ENCODE peak calls at places on chromosomes 5 and 9, in six cellular contexts. M, S, D, P, Q and R are unnamed samples.

GRCh38 chr5:16992006-16992405 is 55.9 kb upstream of the MYO10 start:
- DNase-seq in D (no peak), M (no peak), S (no peak), Q (peak; percentile 92), P (peak; percentile 70), R (no peak)

GRCh38 chr5:53253421-53253871 is 143.9 kb upstream of the MOCS2 start:
- DNase-seq in Q (peak; percentile 95), P (peak; percentile 65), M (no peak), D (no peak), S (no peak), R (no peak)

GRCh38 chr5:10626473-10627013 is 62.7 kb downstream of the ANKRD33B start:
- DNase-seq in D (peak; percentile 80), Q (no peak), P (no peak), M (no peak), S (no peak), R (peak; percentile 51)

GRCh38 chr5:157342822-157343402 is 77.0 kb downstream of the CYFIP2 start:
- DNase-seq in Q (no peak), D (peak; percentile 55), M (peak; percentile 66), S (peak; percentile 67), P (peak; percentile 37), R (no peak)

GRCh38 chr9:94865599-94866456 is 139.3 kb downstream of the AOPEP start:
- DNase-seq in P (no peak), Q (peak; percentile 84), M (no peak), S (peak; percentile 63), D (peak; percentile 72), R (no peak)

GRCh38 chr5:161391724-161392123 is 154.8 kb downstream of the GABRB2 start:
- DNase-seq in M (no peak), D (no peak), P (no peak), Q (no peak), S (no peak), R (no peak)

GRCh38 chr9:2469681-2470141 is 151.9 kb upstream of the VLDLR start:
- DNase-seq in Q (peak; percentile 20), D (no peak), S (peak; percentile 32), P (peak; percentile 25), M (peak; percentile 39), R (no peak)

GRCh38 chr5:80151890-80152289 is 104.0 kb downstream of the SERINC5 start:
- DNase-seq in S (no peak), P (no peak), M (no peak), Q (no peak), D (no peak), R (no peak)

GRCh38 chr5:69512740-69513260 is 20.2 kb downstream of the OCLN start:
- DNase-seq in D (no peak), S (no peak), Q (peak; percentile 90), P (peak; percentile 78), M (no peak), R (no peak)

GRCh38 chr5:121870489-121870888 is 18.8 kb downstream of the FTMT start:
- DNase-seq in D (no peak), S (no peak), P (peak; percentile 16), Q (peak; percentile 7), M (no peak), R (no peak)

GRCh38 chr9:74824654-74825053 is 63.1 kb downstream of the TRPM6 start:
- DNase-seq in S (no peak), M (no peak), D (no peak), Q (peak; percentile 5), P (peak; percentile 69), R (no peak)

GRCh38 chr5:74816875-74817274 is 49.3 kb downstream of the FAM169A start:
- DNase-seq in Q (no peak), S (no peak), M (no peak), D (no peak), P (no peak), R (no peak)

GRCh38 chr9:90821697-90822096 is 20.1 kb downstream of the SYK start:
- DNase-seq in Q (no peak), D (no peak), S (no peak), M (no peak), P (peak; percentile 64), R (no peak)

GRCh38 chr9:129806126-129806525 is 3.1 kb downstream of the TOR1B start:
- DNase-seq in Q (no peak), P (no peak), D (no peak), S (no peak), M (no peak), R (no peak)

GRCh38 chr5:90479611-90480385 is 5.1 kb downstream of the POLR3G start:
- DNase-seq in Q (peak; percentile 55), P (peak; percentile 40), D (no peak), M (no peak), S (no peak), R (no peak)

DNA sequence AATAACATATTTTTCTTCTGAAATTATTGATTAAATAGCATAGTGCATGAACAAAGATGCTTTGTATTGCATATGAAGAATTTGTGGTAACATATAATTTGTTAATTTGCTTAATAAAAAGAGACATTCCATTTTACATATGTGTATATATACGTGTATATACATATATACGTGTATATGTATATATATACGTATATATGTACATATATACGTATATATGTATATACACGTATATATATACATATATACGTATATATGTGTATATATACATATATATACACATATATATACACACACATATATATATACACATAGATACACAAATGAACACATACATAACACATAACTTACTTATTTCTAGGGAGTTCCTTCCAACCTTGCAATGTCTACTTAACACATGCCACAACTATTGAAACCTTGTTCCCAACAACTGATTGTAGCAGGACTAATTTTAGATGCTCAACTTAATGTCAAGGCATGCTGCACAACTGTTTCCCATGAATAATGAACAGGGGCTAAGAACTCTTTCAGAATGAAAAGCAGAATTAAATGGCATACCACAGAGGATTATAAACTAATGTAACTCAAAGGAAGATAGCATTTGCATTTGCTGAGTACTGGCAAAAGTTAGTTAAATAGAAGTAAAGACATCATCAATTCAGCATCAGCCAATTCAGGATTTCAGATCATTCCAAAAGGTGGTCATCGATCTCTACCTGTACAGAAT is 17.4 kb downstream of the KIF24 start:
- DNase-seq in P (no peak), D (no peak), M (no peak), Q (no peak), S (no peak), R (no peak)
- TF ChIP-seq CTCF in P (no peak), D (no peak), M (no peak), Q (no peak), S (no peak), R (no peak)

GRCh38 chr9:92607088-92607487 is 62.8 kb downstream of the IPPK start:
- DNase-seq in Q (peak; percentile 75), D (no peak), S (no peak), P (peak; percentile 50), M (no peak), R (no peak)
- TF ChIP-seq CTCF in Q (no peak), D (no peak), S (no peak), P (no peak), M (no peak), R (no peak)

GRCh38 chr9:561430-561829 is 280.1 kb upstream of the DMRT1 start:
- DNase-seq in S (no peak), P (peak; percentile 71), Q (peak; percentile 40), M (no peak), D (no peak), R (no peak)
- TF ChIP-seq CTCF in S (no peak), P (no peak), Q (no peak), M (no peak), D (no peak), R (no peak)

DNA sequence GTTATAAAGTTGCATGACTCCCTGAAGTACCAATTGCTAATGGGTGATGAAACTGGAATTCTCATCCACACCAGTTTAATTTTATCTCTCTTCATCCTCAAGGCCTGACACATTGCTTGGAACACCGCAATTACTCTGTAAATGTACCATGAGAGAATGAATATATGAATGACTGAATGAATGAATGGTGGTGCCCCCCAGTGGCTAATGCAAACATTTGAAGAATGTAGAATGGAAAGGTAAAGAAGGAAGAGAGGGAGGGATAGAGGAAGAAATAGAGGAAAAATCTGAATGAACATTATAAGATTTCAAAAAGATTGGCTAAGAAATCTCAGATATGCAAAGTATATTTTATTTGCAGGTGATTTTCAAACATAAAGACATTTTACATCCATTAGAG is 13.1 kb downstream of the PAPPA start:
- DNase-seq in M (no peak), S (no peak), D (no peak), Q (no peak), P (no peak), R (no peak)
- TF ChIP-seq CTCF in M (no peak), S (peak; percentile 38), D (peak; percentile 7), Q (no peak), P (peak; percentile 21), R (no peak)